ENCODE peak calls at places on chromosomes 6 and 20, in seven cellular contexts. Z, S, G, X, H, A and E are unnamed samples.
A peak's percentile ranks its signal among the peaks of the same experiment; 100 is the strongest.

GRCh38 chr6:44002591-44003344 is 124.5 kb downstream of the MRPL14 start:
- DNase-seq in Z (no peak), S (peak; percentile 32), G (peak; percentile 54), X (peak; percentile 25), H (peak; percentile 43), A (no peak), E (peak; percentile 63)

GRCh38 chr20:3705970-3706739 is 6.2 kb downstream of the SIGLEC1 start:
- DNase-seq in Z (no peak), S (no peak), G (no peak), X (no peak), H (no peak), A (no peak), E (no peak)

GRCh38 chr6:3165631-3166534 is 8.5 kb upstream of the TUBB2A start:
- DNase-seq in Z (no peak), S (peak; percentile 64), G (peak; percentile 51), X (peak; percentile 58), H (no peak), A (no peak), E (no peak)

GRCh38 chr6:139536751-139537617 is 162.5 kb upstream of the CITED2 start:
- DNase-seq in Z (no peak), S (no peak), G (no peak), X (peak; percentile 60), H (no peak), A (no peak), E (no peak)

GRCh38 chr6:150514806-150515362 is 84.8 kb upstream of the PLEKHG1 start:
- DNase-seq in Z (no peak), S (no peak), G (no peak), X (no peak), H (no peak), A (no peak), E (no peak)

GRCh38 chr20:19903168-19903676 is 113.9 kb upstream of the NAA20 start:
- DNase-seq in Z (peak; percentile 67), S (peak; percentile 43), G (peak; percentile 30), X (peak; percentile 51), H (no peak), A (no peak), E (no peak)

GRCh38 chr6:122576888-122577287 is 33.3 kb upstream of the PKIB start:
- DNase-seq in Z (no peak), S (no peak), G (no peak), X (no peak), H (no peak), A (no peak), E (no peak)

GRCh38 chr20:63337786-63338420 is 23.2 kb downstream of the CHRNA4 start:
- DNase-seq in Z (no peak), S (peak; percentile 45), G (peak; percentile 36), X (no peak), H (no peak), A (no peak), E (no peak)

GRCh38 chr20:39853664-39854063 is 835.4 kb downstream of the MAFB start:
- DNase-seq in Z (no peak), S (peak; percentile 58), G (peak; percentile 50), X (no peak), H (no peak), A (no peak), E (peak; percentile 29)

GRCh38 chr6:52726741-52727535 is 36.3 kb downstream of the GSTA2 start:
- DNase-seq in Z (no peak), S (no peak), G (no peak), X (no peak), H (no peak), A (peak; percentile 19), E (no peak)

GRCh38 chr20:25461281-25461650 is 53.8 kb downstream of the GINS1 start:
- DNase-seq in Z (no peak), S (no peak), G (no peak), X (no peak), H (no peak), A (no peak), E (no peak)

GRCh38 chr6:122491915-122492537 is 20.4 kb upstream of the SERINC1 start:
- DNase-seq in Z (peak; percentile 75), S (peak; percentile 71), G (peak; percentile 82), X (peak; percentile 78), H (peak; percentile 45), A (no peak), E (peak; percentile 77)

GRCh38 chr20:38152175-38153010 is 12.7 kb downstream of the TGM2 start:
- DNase-seq in Z (peak; percentile 95), S (peak; percentile 82), G (peak; percentile 78), X (peak; percentile 97), H (no peak), A (no peak), E (peak; percentile 47)

GRCh38 chr6:52555531-52556228 is 21.2 kb downstream of the TRAM2 start:
- DNase-seq in Z (no peak), S (no peak), G (no peak), X (no peak), H (no peak), A (no peak), E (no peak)

GRCh38 chr6:27672113-27672799 is 199.4 kb upstream of the ZNF184 start:
- DNase-seq in Z (no peak), S (peak; percentile 93), G (peak; percentile 73), X (peak; percentile 40), H (no peak), A (no peak), E (peak; percentile 28)

GRCh38 chr6:121645100-121645745 is 209.8 kb downstream of the GJA1 start:
- DNase-seq in Z (no peak), S (peak; percentile 63), G (peak; percentile 75), X (no peak), H (no peak), A (no peak), E (no peak)

GRCh38 chr20:10986586-10986985 is 312.8 kb upstream of the JAG1 start:
- DNase-seq in Z (no peak), S (peak; percentile 72), G (peak; percentile 71), X (no peak), H (no peak), A (no peak), E (no peak)

DNA sequence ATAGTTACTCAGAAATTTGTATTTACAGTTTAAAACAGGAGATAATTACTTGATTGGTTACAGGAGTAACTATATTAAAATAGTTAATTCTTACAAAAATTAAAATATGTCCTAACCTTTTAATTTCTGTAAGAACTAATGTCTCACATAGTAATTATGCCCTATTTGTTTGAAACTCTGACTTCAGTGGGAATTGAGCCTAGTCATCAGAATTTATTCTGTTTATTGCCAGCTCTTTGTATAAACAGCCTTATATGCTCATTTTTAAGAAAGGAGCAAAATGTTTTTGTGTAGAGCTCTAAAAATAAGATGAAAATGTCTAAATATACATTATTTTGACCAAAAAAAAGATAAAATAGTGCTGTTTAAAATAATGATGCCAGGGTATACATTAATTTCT is 21.5 kb downstream of the TRMT11 start:
- DNase-seq in Z (no peak), S (no peak), G (no peak), X (no peak), H (no peak), A (no peak), E (no peak)
- TF ChIP-seq CTCF in Z (no peak), S (no peak), G (no peak), X (no peak), H (no peak), A (no peak), E (no peak)

DNA sequence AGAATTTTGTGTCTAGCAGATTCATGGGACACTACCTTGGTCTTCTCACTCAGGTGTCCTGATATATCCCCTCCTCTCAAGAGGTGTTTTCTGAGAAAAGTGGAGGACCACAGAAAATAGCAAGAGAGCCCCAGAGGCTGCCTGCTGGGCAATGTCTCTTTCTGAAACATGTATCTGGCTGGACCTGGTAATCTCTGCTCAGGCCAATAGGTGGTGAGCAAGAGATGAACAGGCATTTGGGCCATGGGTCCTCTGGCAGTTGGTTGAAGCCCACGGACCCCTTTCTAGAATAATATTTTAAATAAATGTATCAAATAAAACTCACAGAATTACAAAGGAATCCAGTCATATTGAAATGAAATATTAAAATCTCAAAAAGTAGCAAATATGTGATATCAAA is 8.8 kb upstream of the THBD start:
- DNase-seq in Z (no peak), S (no peak), G (no peak), X (no peak), H (no peak), A (no peak), E (no peak)
- TF ChIP-seq CTCF in Z (no peak), S (peak; percentile 50), G (no peak), X (peak; percentile 13), H (no peak), A (no peak), E (no peak)

GRCh38 chr20:33412484-33412838 is 11.1 kb upstream of the CDK5RAP1 start:
- DNase-seq in Z (no peak), S (no peak), G (no peak), X (no peak), H (no peak), A (no peak), E (no peak)

GRCh38 chr20:33411711-33412483 is 10.6 kb upstream of the CDK5RAP1 start:
- DNase-seq in Z (no peak), S (no peak), G (no peak), X (no peak), H (no peak), A (no peak), E (no peak)

GRCh38 chr20:33419140-33419974 is 18.0 kb upstream of the CDK5RAP1 start:
- DNase-seq in Z (peak; percentile 87), S (peak; percentile 43), G (no peak), X (no peak), H (no peak), A (no peak), E (peak; percentile 31)

GRCh38 chr20:33418033-33418432 is 16.7 kb upstream of the CDK5RAP1 start:
- DNase-seq in Z (no peak), S (no peak), G (no peak), X (no peak), H (no peak), A (no peak), E (no peak)

DNA sequence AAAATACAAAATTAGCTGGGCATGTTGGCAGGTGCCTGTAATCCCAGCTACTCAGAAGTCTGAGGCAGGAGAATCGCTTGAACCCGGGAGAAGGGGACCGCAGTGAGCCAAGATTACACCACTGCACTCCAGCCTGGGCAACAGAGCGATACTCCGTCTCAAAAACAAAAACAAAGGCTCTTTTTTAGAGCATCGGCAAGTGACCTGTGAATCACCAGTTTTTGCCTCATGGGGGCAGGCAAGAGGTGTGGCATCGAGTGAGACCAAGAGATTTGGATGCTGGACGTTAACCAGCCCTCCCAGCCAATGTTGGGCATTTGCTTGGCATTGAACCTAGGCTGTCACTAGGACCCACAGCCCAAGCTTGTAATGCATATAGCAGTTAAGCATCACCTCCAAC is 14.6 kb upstream of the CDK5RAP1 start:
- DNase-seq in Z (peak; percentile 68), S (no peak), G (peak; percentile 38), X (no peak), H (no peak), A (no peak), E (peak; percentile 53)
- TF ChIP-seq CTCF in Z (peak; percentile 48), S (peak; percentile 66), G (peak; percentile 60), X (peak; percentile 13), H (peak; percentile 23), A (peak; percentile 61), E (peak; percentile 58)

DNA sequence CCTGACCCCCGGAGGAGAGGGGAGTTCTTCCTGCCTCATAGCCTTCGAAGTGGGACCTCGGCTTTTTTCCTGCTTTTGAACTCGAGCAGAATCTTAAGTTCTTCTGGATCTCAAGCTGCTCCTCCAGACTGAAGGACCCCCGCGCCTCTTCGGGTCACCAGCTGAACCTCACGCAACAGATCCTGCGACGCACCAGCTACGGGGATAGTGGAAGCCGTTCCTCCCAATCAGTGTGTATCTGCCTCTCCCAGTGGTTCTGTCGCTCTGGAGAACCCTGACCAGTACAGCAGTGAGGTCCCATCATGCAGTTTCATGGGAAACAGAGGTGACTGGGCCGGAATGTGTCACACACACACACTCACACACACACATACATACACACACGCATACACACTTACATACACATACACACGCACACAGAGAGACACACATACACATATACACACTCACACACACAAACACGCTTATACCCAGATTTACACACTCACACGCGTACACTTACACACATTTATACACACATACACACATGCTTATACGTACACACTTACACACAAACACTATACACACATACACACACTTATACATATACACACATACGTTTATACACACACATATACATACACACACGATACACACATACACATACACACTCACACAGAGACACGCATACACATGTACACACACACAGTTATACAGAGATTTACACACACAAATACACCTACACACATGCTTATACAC is 170.0 kb downstream of the TTLL2 start:
- DNase-seq in Z (no peak), S (no peak), G (no peak), X (no peak), H (no peak), A (no peak), E (no peak)
- TF ChIP-seq CTCF in Z (no peak), S (no peak), G (no peak), X (no peak), H (no peak), A (no peak), E (no peak)